ENCODE peak calls at places on chromosomes 5 and 9, in six cellular contexts. O is NCI-H2107, E is NCI-H1105, V is T follicular helper cell, N is iris pigment epithelial cell, T is AG04449. F is an unnamed sample.

GRCh38 chr5:41256400-41256799 is 43.1 kb upstream of the C6 start:
- DNase-seq in O (no peak), E (no peak), V (no peak), N (no peak), T (no peak), F (no peak)

GRCh38 chr5:123871373-123871772 is 359.4 kb downstream of the CSNK1G3 start:
- DNase-seq in O (no peak), E (no peak), V (no peak), N (no peak), T (no peak), F (no peak)

GRCh38 chr5:113117543-113118110 is 141.0 kb downstream of the DCP2 start:
- DNase-seq in O (no peak), E (no peak), V (no peak), N (no peak), T (no peak), F (peak)

GRCh38 chr9:86795861-86796497 is 151.3 kb downstream of the GAS1 start:
- DNase-seq in O (no peak), E (no peak), V (no peak), N (peak), T (peak), F (no peak)

GRCh38 chr9:93579711-93580516 is 3.5 kb downstream of the PHF2 start:
- DNase-seq in O (no peak), E (no peak), V (no peak), N (no peak), T (no peak), F (no peak)

GRCh38 chr5:1079486-1079885 is 32.4 kb downstream of the SLC12A7 start:
- DNase-seq in O (no peak), E (no peak), V (no peak), N (no peak), T (no peak), F (no peak)

GRCh38 chr9:2377135-2377534 is 244.5 kb upstream of the VLDLR start:
- DNase-seq in O (no peak), E (no peak), V (no peak), N (no peak), T (no peak), F (no peak)

GRCh38 chr9:1871486-1872181 is 143.5 kb upstream of the SMARCA2 start:
- DNase-seq in O (no peak), E (peak), V (no peak), N (peak), T (no peak), F (no peak)

GRCh38 chr5:171857537-171857936 is 71.9 kb downstream of the SMIM23 start:
- DNase-seq in O (no peak), E (no peak), V (no peak), N (peak), T (no peak), F (no peak)

GRCh38 chr5:134082264-134082992 is 32.1 kb upstream of the TCF7 start:
- DNase-seq in O (no peak), E (no peak), V (no peak), N (no peak), T (no peak), F (no peak)

GRCh38 chr5:73433272-73433981 is 15.2 kb downstream of the FOXD1 start:
- DNase-seq in O (no peak), E (no peak), V (no peak), N (no peak), T (no peak), F (no peak)

GRCh38 chr5:141234109-141234508 is 11.0 kb downstream of the PCDHB14 start:
- DNase-seq in O (no peak), E (no peak), V (no peak), N (no peak), T (no peak), F (no peak)

GRCh38 chr5:69450116-69450515 is 35.2 kb downstream of the MARVELD2 start:
- DNase-seq in O (no peak), E (no peak), V (no peak), N (peak), T (peak), F (peak)

GRCh38 chr5:28009526-28010025 is 971.2 kb upstream of the CDH9 start:
- DNase-seq in O (no peak), E (no peak), V (no peak), N (no peak), T (no peak), F (no peak)